ENCODE peak calls at places on chromosomes 13 and 19, in five cellular contexts. One of them, this sample, is unnamed.

GRCh38 chr13:109422163-109422562 is 364.2 kb downstream of the IRS2 start:
- DNase-seq in SK-N-SH: no peak
- DNase-seq in stomach: no peak
- DNase-seq in transverse colon: no peak
- DNase-seq in ovary: no peak
- DNase-seq in this sample: no peak

GRCh38 chr13:34700155-34700554 is 241.9 kb upstream of the NBEA start:
- DNase-seq in SK-N-SH: no peak
- DNase-seq in stomach: no peak
- DNase-seq in transverse colon: no peak
- DNase-seq in ovary: no peak
- DNase-seq in this sample: no peak

GRCh38 chr13:98746968-98747367 is 5.5 kb downstream of the SLC15A1 start:
- DNase-seq in SK-N-SH: no peak
- DNase-seq in stomach: no peak
- DNase-seq in transverse colon: peak
- DNase-seq in ovary: no peak
- DNase-seq in this sample: no peak

GRCh38 chr13:98182589-98182988 is 5.5 kb upstream of the RNF113B start:
- DNase-seq in SK-N-SH: no peak
- DNase-seq in stomach: no peak
- DNase-seq in transverse colon: no peak
- DNase-seq in ovary: no peak
- DNase-seq in this sample: no peak

GRCh38 chr19:48591021-48591420 is 15.5 kb upstream of the SPACA4 start:
- DNase-seq in SK-N-SH: no peak
- DNase-seq in stomach: no peak
- DNase-seq in transverse colon: no peak
- DNase-seq in ovary: no peak
- DNase-seq in this sample: no peak

GRCh38 chr13:113129480-113129879 is 6.9 kb downstream of the F10 start:
- DNase-seq in SK-N-SH: no peak
- DNase-seq in stomach: no peak
- DNase-seq in transverse colon: no peak
- DNase-seq in ovary: no peak
- DNase-seq in this sample: no peak

GRCh38 chr13:33743438-33744368 is 74.2 kb upstream of the RFC3 start:
- DNase-seq in SK-N-SH: no peak
- DNase-seq in stomach: no peak
- DNase-seq in transverse colon: no peak
- DNase-seq in ovary: no peak
- DNase-seq in this sample: no peak

GRCh38 chr19:48396010-48396870 is 2.8 kb downstream of the GRIN2D start:
- DNase-seq in SK-N-SH: no peak
- DNase-seq in stomach: no peak
- DNase-seq in transverse colon: no peak
- DNase-seq in ovary: no peak
- DNase-seq in this sample: no peak

GRCh38 chr19:17340871-17341357 is 3.6 kb downstream of the GTPBP3 start:
- DNase-seq in SK-N-SH: no peak
- DNase-seq in stomach: no peak
- DNase-seq in transverse colon: no peak
- DNase-seq in ovary: no peak
- DNase-seq in this sample: no peak

GRCh38 chr19:19026299-19026971 is 6.9 kb downstream of the SUGP2 start:
- DNase-seq in SK-N-SH: no peak
- DNase-seq in stomach: no peak
- DNase-seq in transverse colon: no peak
- DNase-seq in ovary: no peak
- DNase-seq in this sample: no peak

GRCh38 chr13:107284168-107284567 is 716.2 kb upstream of the ARGLU1 start:
- DNase-seq in SK-N-SH: no peak
- DNase-seq in stomach: no peak
- DNase-seq in transverse colon: no peak
- DNase-seq in ovary: no peak
- DNase-seq in this sample: no peak

GRCh38 chr19:38990949-38991697 is 15.6 kb upstream of the FBXO17 start:
- DNase-seq in SK-N-SH: no peak
- DNase-seq in stomach: no peak
- DNase-seq in transverse colon: no peak
- DNase-seq in ovary: no peak
- DNase-seq in this sample: no peak

GRCh38 chr13:41465215-41465907 is 8.0 kb downstream of the RGCC start:
- DNase-seq in SK-N-SH: no peak
- DNase-seq in stomach: peak
- DNase-seq in transverse colon: peak
- DNase-seq in ovary: no peak
- DNase-seq in this sample: no peak

GRCh38 chr13:78608254-78608704 is 4.9 kb upstream of the POU4F1 start:
- DNase-seq in SK-N-SH: peak
- DNase-seq in stomach: no peak
- DNase-seq in transverse colon: no peak
- DNase-seq in ovary: no peak
- DNase-seq in this sample: no peak

DNA sequence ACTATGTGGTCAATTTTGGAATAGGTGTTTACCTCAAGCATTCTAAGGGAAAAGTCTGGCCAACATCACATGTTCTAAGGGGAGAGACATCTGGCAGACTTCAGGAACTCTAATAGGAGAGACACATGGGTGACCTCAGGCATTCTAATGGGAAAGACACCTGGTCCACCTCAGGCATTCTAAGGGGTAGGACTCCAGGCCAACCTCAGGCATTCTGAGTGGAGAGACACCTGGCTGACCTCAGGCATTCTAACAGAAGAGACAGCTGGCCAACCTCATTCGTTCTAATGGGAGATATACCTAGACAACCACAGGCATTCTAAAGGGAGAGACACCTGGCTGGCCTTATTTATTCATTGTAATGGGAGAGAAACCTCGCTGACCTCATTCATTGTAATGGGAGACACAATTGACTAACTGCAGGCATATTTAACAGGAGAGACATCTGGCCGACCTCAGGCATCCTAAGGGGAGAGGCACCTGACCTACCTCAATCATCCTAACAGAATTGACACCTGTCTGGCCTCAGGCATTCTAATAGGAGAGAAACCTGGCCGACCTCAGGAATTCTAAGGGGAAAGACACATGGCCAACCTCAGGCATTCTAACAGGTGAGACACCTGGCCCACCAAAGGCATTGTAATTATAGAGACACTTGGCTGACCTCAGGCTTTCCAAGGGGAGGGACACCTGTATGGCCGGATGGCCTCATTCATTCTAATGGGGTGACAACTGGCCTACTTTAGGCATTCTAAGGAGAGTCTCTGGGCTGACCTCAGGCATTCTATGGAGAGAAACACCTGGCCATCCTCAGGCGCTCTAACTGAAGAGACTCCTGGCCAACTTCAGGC is 1346.8 kb downstream of the UQCRFS1 start:
- DNase-seq in SK-N-SH: no peak
- DNase-seq in stomach: no peak
- DNase-seq in transverse colon: no peak
- DNase-seq in ovary: no peak
- DNase-seq in this sample: no peak
- TF ChIP-seq EP300 in SK-N-SH: no peak
- TF ChIP-seq EP300 in stomach: no peak
- TF ChIP-seq EP300 in transverse colon: no peak
- TF ChIP-seq EP300 in ovary: no peak
- TF ChIP-seq EP300 in this sample: no peak

DNA sequence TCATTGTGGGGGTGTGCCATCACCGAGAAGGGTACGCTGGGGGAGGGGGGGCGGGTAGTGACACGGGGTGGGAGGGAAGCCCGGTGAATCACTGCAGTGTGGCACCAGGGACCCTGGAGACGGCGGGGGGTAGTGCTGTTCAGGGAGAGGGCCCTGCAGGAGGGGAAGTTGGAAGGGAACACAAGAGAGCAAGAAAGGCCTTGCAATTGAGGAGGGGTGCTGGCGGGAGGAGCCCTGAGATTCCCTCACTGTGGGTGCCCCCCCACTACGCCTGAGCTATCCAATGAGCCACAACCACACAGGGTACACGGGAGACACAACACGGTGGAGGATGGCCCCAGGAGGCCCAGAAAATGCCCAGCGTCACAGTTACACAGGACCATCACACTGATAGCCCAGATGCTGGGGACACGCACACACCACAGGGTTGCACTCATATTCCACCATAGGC is 516 bp upstream of the ATP1A3 start:
- DNase-seq in SK-N-SH: peak
- DNase-seq in stomach: no peak
- DNase-seq in transverse colon: no peak
- DNase-seq in ovary: no peak
- DNase-seq in this sample: no peak
- H3K4me3 ChIP-seq in SK-N-SH: no peak
- H3K4me3 ChIP-seq in stomach: peak
- H3K4me3 ChIP-seq in transverse colon: peak
- H3K4me3 ChIP-seq in ovary: no peak
- H3K4me3 ChIP-seq in this sample: no peak

GRCh38 chr19:58545286-58546068 is 1.6 kb downstream of the TRIM28 start:
- DNase-seq in SK-N-SH: no peak
- DNase-seq in stomach: no peak
- DNase-seq in transverse colon: no peak
- DNase-seq in ovary: no peak
- DNase-seq in this sample: peak
- H3K27ac ChIP-seq in SK-N-SH: peak
- H3K27ac ChIP-seq in stomach: no peak
- H3K27ac ChIP-seq in transverse colon: peak
- H3K27ac ChIP-seq in ovary: peak
- H3K27ac ChIP-seq in this sample: peak

GRCh38 chr19:11792942-11793341 is 5.4 kb upstream of the ZNF491 start:
- DNase-seq in SK-N-SH: no peak
- DNase-seq in stomach: no peak
- DNase-seq in transverse colon: no peak
- DNase-seq in ovary: no peak
- DNase-seq in this sample: no peak

GRCh38 chr19:11798391-11799296 is at the start of gene ZNF491:
- DNase-seq in SK-N-SH: peak
- DNase-seq in stomach: peak
- DNase-seq in transverse colon: peak
- DNase-seq in ovary: peak
- DNase-seq in this sample: peak

GRCh38 chr19:11797491-11797890 is 832 bp upstream of the ZNF491 start:
- DNase-seq in SK-N-SH: peak
- DNase-seq in stomach: peak
- DNase-seq in transverse colon: peak
- DNase-seq in ovary: peak
- DNase-seq in this sample: peak
- TF ChIP-seq EP300 in SK-N-SH: no peak
- TF ChIP-seq EP300 in stomach: no peak
- TF ChIP-seq EP300 in transverse colon: no peak
- TF ChIP-seq EP300 in ovary: no peak
- TF ChIP-seq EP300 in this sample: no peak

DNA sequence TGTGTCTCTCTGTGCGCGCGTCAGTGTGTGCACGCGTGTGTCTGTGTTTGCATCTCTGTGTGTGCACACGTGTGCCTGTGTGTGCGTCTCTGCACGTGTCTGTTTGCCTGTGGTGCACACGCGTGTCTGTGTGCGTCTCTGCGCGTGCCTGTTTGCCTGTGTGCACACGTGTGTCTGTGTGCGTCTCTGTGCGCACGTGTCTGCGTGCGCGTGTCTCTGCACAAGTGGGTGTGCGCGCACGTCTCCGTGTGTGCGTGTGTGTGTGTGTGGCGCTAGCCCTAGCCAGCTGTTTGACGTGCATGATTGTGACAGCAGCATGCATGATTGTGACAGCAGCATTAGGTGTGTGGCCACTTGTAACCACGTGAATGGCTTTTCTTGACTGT is 31.1 kb downstream of the ZNF146 start:
- DNase-seq in SK-N-SH: peak
- DNase-seq in stomach: no peak
- DNase-seq in transverse colon: no peak
- DNase-seq in ovary: no peak
- DNase-seq in this sample: no peak
- H3K4me3 ChIP-seq in SK-N-SH: peak
- H3K4me3 ChIP-seq in stomach: peak
- H3K4me3 ChIP-seq in transverse colon: peak
- H3K4me3 ChIP-seq in ovary: peak
- H3K4me3 ChIP-seq in this sample: peak

GRCh38 chr13:71864094-71864980 is 2.7 kb downstream of the DACH1 start:
- DNase-seq in SK-N-SH: peak
- DNase-seq in stomach: no peak
- DNase-seq in transverse colon: peak
- DNase-seq in ovary: no peak
- DNase-seq in this sample: peak
- H3K27ac ChIP-seq in SK-N-SH: peak
- H3K27ac ChIP-seq in stomach: peak
- H3K27ac ChIP-seq in transverse colon: peak
- H3K27ac ChIP-seq in ovary: no peak
- H3K27ac ChIP-seq in this sample: peak

This sample was measured in sigmoid colon.